ENCODE peak calls at places on chromosome 1, in seven cellular contexts. R is epithelial cell of esophagus, B is body of pancreas, Q is GM23338, S is left ventricle myocardium inferior, D is natural killer cell, I is right atrium auricular region. U is an unnamed sample.

GRCh38 chr1:89821322-89822108 is 683 bp downstream of the LRRC8D start:
- DNase-seq in R (peak), B (peak), Q (peak), S (peak), D (peak), I (no peak), U (no peak)

GRCh38 chr1:223052931-223053330 is 90.1 kb downstream of the TLR5 start:
- DNase-seq in R (peak), B (no peak), Q (no peak), S (no peak), D (no peak), I (no peak), U (peak)

GRCh38 chr1:50942334-50942733 is 17.7 kb downstream of the FAF1 start:
- DNase-seq in R (no peak), B (no peak), Q (no peak), S (no peak), D (no peak), I (no peak), U (no peak)

GRCh38 chr1:175157200-175157599 is 35.4 kb downstream of the KIAA0040 start:
- DNase-seq in R (no peak), B (no peak), Q (no peak), S (no peak), D (no peak), I (no peak), U (no peak)

GRCh38 chr1:31585736-31586365 is 9.5 kb downstream of the TINAGL1 start:
- DNase-seq in R (no peak), B (no peak), Q (no peak), S (no peak), D (no peak), I (peak), U (no peak)

GRCh38 chr1:2300851-2301606 is 72.9 kb downstream of the SKI start:
- DNase-seq in R (no peak), B (peak), Q (no peak), S (peak), D (peak), I (peak), U (no peak)

GRCh38 chr1:161098161-161099068 is at the start of gene KLHDC9:
- DNase-seq in R (peak), B (peak), Q (peak), S (peak), D (peak), I (no peak), U (peak)

GRCh38 chr1:38502772-38503171 is 356.8 kb downstream of the RRAGC start:
- DNase-seq in R (no peak), B (no peak), Q (peak), S (no peak), D (no peak), I (no peak), U (no peak)

GRCh38 chr1:119742677-119743076 is 26.0 kb downstream of the HMGCS2 start:
- DNase-seq in R (no peak), B (no peak), Q (no peak), S (no peak), D (no peak), I (no peak), U (no peak)

GRCh38 chr1:119743308-119743707 is 25.4 kb downstream of the HMGCS2 start:
- DNase-seq in R (no peak), B (no peak), Q (no peak), S (no peak), D (no peak), I (no peak), U (peak)

GRCh38 chr1:119744598-119744942 is 24.1 kb downstream of the HMGCS2 start:
- DNase-seq in R (no peak), B (no peak), Q (no peak), S (no peak), D (no peak), I (no peak), U (no peak)

GRCh38 chr1:119743776-119744597 is 24.7 kb downstream of the HMGCS2 start:
- DNase-seq in R (peak), B (peak), Q (peak), S (peak), D (no peak), I (no peak), U (peak)

DNA sequence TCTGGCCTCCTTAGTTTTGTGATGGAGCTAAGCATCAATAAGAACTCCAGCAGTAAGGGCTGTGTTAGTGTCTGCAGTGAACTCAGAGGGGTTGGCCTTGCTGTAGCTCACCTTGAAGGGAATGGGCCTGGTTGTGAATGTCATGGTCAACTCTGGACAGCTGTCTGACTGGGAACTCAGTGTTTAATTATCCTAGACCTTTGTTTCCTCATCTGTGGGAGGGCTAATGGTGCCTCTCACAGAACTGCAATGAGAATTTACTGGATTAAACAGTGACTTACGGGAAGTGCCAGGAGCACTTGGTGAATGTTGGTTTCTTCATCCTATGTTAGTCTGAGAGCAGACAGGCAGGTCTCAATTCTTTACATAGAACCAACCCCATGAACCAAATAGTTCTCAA is 23.7 kb downstream of the HMGCS2 start:
- DNase-seq in R (no peak), B (no peak), Q (no peak), S (no peak), D (no peak), I (no peak), U (no peak)
- TF ChIP-seq CTCF in R (no peak), B (no peak), Q (no peak), S (no peak), D (no peak), I (no peak), U (no peak)

GRCh38 chr1:4584471-4584870 is 69.9 kb upstream of the AJAP1 start:
- DNase-seq in R (no peak), B (no peak), Q (no peak), S (no peak), D (no peak), I (no peak), U (no peak)

GRCh38 chr1:4587721-4588120 is 66.7 kb upstream of the AJAP1 start:
- DNase-seq in R (no peak), B (no peak), Q (no peak), S (no peak), D (no peak), I (no peak), U (no peak)

GRCh38 chr1:4585705-4586104 is 68.7 kb upstream of the AJAP1 start:
- DNase-seq in R (no peak), B (no peak), Q (no peak), S (no peak), D (no peak), I (no peak), U (no peak)

GRCh38 chr1:4586611-4587010 is 67.8 kb upstream of the AJAP1 start:
- DNase-seq in R (no peak), B (no peak), Q (no peak), S (no peak), D (no peak), I (no peak), U (no peak)

DNA sequence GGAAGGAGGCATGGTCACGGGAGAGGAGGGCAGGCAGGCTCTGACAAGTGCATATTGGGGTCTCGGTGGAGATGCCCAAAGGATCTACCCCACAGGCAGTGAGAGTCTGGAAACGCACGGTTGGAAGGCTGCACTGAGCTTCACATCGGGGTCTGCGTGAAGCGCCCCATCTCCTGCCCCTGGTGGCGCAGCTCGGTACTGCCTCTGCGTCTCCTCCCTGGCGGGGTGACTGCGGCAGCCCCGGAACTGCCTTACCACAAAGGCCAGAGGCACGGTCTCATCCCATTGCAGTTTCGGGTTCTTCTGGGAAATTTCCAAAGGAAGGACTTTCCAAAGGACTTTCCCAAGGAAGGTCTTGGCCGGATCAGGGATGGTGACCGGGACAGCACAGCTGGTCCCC is 69.2 kb upstream of the AJAP1 start:
- DNase-seq in R (no peak), B (no peak), Q (peak), S (no peak), D (peak), I (no peak), U (no peak)
- TF ChIP-seq CTCF in R (no peak), B (peak), Q (peak), S (peak), D (peak), I (peak), U (peak)

DNA sequence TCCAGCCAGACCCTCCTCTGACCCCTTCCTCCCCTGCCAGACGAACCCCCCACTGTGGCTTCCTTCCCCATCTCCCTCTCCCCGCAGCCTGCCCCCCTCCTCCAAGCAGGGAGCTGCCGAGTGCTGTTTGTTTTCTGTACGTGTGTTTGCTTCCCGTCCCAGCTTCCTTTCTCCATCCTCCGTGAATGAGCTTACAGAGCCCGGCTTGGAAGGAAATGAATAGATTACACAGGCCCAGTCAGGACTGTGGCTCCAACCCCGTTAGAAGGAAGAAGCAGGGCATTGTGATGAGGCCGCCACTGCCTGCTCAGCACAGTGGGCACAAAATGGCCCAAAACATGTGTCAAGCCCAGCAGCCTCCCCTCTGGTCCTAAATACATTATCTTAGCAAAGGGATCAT is 123.2 kb downstream of the IGSF21 start:
- DNase-seq in R (no peak), B (no peak), Q (no peak), S (no peak), D (no peak), I (no peak), U (no peak)
- TF ChIP-seq CTCF in R (no peak), B (no peak), Q (no peak), S (no peak), D (no peak), I (no peak), U (no peak)

GRCh38 chr1:9099555-9099954 is 29.3 kb downstream of the GPR157 start:
- DNase-seq in R (no peak), B (no peak), Q (peak), S (no peak), D (no peak), I (no peak), U (no peak)
- TF ChIP-seq CTCF in R (no peak), B (no peak), Q (no peak), S (no peak), D (no peak), I (no peak), U (no peak)

DNA sequence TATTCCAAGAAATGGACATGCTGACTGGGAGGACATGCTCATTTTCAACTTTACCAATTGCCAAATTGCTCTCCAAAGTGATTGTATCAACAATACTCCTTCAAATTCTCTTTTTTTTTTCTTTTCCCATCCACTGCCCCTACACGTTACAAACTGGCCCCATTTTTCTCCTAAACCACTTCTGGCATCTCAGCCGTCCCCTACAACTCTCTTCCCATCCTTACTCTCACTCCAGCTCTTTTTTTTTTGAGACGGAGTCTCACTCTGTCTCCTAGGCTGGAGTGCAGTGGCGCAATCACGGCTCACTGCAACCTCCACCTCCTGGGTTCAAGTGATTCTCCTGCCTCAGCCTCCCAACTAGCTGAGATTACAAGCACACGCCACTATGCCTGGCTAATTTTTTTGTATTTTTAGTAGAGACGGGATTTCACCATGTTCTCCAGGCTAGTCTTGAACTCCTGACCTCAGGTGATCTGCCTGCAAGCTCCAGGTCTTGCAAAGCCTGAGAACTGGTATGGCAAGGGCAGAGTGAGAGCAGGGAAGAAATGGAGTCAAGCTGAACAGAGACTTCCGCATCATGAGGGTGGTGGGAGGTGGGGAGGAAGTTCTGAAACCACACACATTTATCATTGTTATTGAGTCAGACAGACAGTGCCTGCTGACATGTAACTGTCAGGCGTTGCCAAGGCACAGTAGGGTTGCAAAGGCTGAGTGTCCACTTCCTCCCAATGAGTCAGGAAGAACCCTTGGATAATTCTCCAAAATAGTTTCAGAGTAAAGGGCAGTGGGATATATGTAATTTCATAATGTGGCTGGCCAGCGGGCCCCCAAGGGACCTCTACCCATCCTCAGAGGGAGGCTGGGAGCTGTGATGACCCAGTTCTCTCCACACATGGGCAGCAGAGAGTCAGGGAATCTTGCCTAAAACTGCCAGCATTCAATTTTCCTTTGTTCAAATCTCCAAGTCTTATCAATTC is 17.4 kb downstream of the CELA3A start:
- DNase-seq in R (peak), B (peak), Q (peak), S (no peak), D (peak), I (peak), U (peak)
- TF ChIP-seq CTCF in R (peak), B (no peak), Q (peak), S (no peak), D (no peak), I (no peak), U (peak)

GRCh38 chr1:150805899-150806298 is 2.2 kb downstream of the CTSK start:
- DNase-seq in R (no peak), B (no peak), Q (peak), S (no peak), D (no peak), I (no peak), U (no peak)
- TF ChIP-seq CTCF in R (no peak), B (no peak), Q (no peak), S (no peak), D (no peak), I (no peak), U (no peak)

GRCh38 chr1:76203132-76203531 is 128.6 kb downstream of the ST6GALNAC3 start:
- DNase-seq in R (no peak), B (no peak), Q (no peak), S (no peak), D (no peak), I (no peak), U (no peak)
- TF ChIP-seq CTCF in R (no peak), B (no peak), Q (no peak), S (no peak), D (no peak), I (no peak), U (no peak)

GRCh38 chr1:94963864-94964263 is 37.0 kb upstream of the CNN3 start:
- DNase-seq in R (no peak), B (no peak), Q (no peak), S (no peak), D (no peak), I (no peak), U (no peak)
- TF ChIP-seq CTCF in R (no peak), B (no peak), Q (no peak), S (no peak), D (no peak), I (no peak), U (no peak)

GRCh38 chr1:24963943-24964677 is 34.0 kb upstream of the RUNX3 start:
- DNase-seq in R (no peak), B (no peak), Q (no peak), S (no peak), D (no peak), I (no peak), U (no peak)

GRCh38 chr1:24960071-24960801 is 30.2 kb upstream of the RUNX3 start:
- DNase-seq in R (no peak), B (no peak), Q (no peak), S (no peak), D (no peak), I (no peak), U (no peak)

GRCh38 chr1:24963099-24963872 is 33.2 kb upstream of the RUNX3 start:
- DNase-seq in R (no peak), B (no peak), Q (no peak), S (no peak), D (no peak), I (no peak), U (no peak)

GRCh38 chr1:24961334-24961733 is 31.3 kb upstream of the RUNX3 start:
- DNase-seq in R (no peak), B (no peak), Q (no peak), S (no peak), D (no peak), I (no peak), U (no peak)

GRCh38 chr1:24961961-24962861 is 32.1 kb upstream of the RUNX3 start:
- DNase-seq in R (no peak), B (no peak), Q (peak), S (no peak), D (no peak), I (no peak), U (no peak)
- TF ChIP-seq CTCF in R (no peak), B (no peak), Q (peak), S (no peak), D (no peak), I (no peak), U (no peak)

U was measured in fibroblast of mammary gland.